ENCODE peak calls at places on chromosome 17, in six cellular contexts. H is sigmoid colon, E is non-pigmented ciliary epithelial cell, Y is SHP77, A is NCI-H1092 treated with DMSO at 0.1 percent for 48 hours, B is nephron progenitor cell. M is an unnamed sample.
A peak's percentile ranks its signal among the peaks of the same experiment; 100 is the strongest.

GRCh38 chr17:66165537-66166123 is 26.3 kb downstream of the CEP112 start:
- DNase-seq in H (no peak), E (peak; percentile 34), Y (no peak), A (peak; percentile 30), B (peak; percentile 13), M (peak; percentile 16)

GRCh38 chr17:38749222-38750043 is 1.3 kb upstream of the PCGF2 start:
- DNase-seq in H (peak; percentile 95), E (no peak), Y (peak; percentile 83), A (peak; percentile 80), B (peak; percentile 80), M (no peak)

GRCh38 chr17:7697828-7698588 is 7.0 kb upstream of the EFNB3 start:
- DNase-seq in H (no peak), E (no peak), Y (no peak), A (no peak), B (no peak), M (no peak)

GRCh38 chr17:10932938-10933337 is 95.1 kb upstream of the PIRT start:
- DNase-seq in H (no peak), E (no peak), Y (no peak), A (no peak), B (no peak), M (no peak)

GRCh38 chr17:41404024-41404651 is 6.7 kb upstream of the KRT31 start:
- DNase-seq in H (no peak), E (peak; percentile 93), Y (no peak), A (no peak), B (no peak), M (peak; percentile 80)

GRCh38 chr17:79824234-79824633 is 15.0 kb downstream of the CBX4 start:
- DNase-seq in H (no peak), E (no peak), Y (no peak), A (no peak), B (no peak), M (no peak)

GRCh38 chr17:15377608-15378007 is 36.2 kb upstream of the TEKT3 start:
- DNase-seq in H (no peak), E (no peak), Y (no peak), A (no peak), B (peak; percentile 2), M (peak; percentile 21)

GRCh38 chr17:47621293-47622178 is 28.2 kb upstream of the KPNB1 start:
- DNase-seq in H (peak; percentile 71), E (peak; percentile 88), Y (no peak), A (no peak), B (peak; percentile 12), M (peak; percentile 61)

GRCh38 chr17:13525876-13526275 is 75.9 kb downstream of the HS3ST3A1 start:
- DNase-seq in H (no peak), E (no peak), Y (no peak), A (no peak), B (peak; percentile 6), M (no peak)

GRCh38 chr17:42484304-42484703 is 25.6 kb downstream of the ATP6V0A1 start:
- DNase-seq in H (no peak), E (no peak), Y (no peak), A (no peak), B (no peak), M (no peak)

GRCh38 chr17:46198233-46198632 is 5.0 kb upstream of the KANSL1 start:
- DNase-seq in H (no peak), E (no peak), Y (no peak), A (no peak), B (no peak), M (no peak)